ENCODE peak calls at places on chromosomes 6 and 20, in nine cellular contexts. L, Z, U, Y, R, F, E, M and V are unnamed samples.

GRCh38 chr6:123091091-123091895 is 95.3 kb downstream of the CLVS2 start:
- DNase-seq in F (no peak), Y (no peak), Z (peak), M (peak), R (peak), L (peak), U (no peak), E (no peak), V (no peak)

GRCh38 chr20:44475694-44476560 is at the start of gene TTPAL:
- DNase-seq in R (peak), Z (peak), L (peak), M (peak), F (peak), U (peak), E (peak), Y (peak), V (peak)

GRCh38 chr6:147154454-147154853 is 49.8 kb upstream of the STXBP5 start:
- DNase-seq in U (no peak), M (peak), E (no peak), R (peak), F (no peak), Y (no peak), Z (no peak), L (no peak), V (no peak)

GRCh38 chr6:47932575-47932974 is 150.7 kb downstream of the OPN5 start:
- DNase-seq in Y (no peak), F (no peak), L (no peak), E (no peak), Z (no peak), M (no peak), U (no peak), R (no peak), V (no peak)

GRCh38 chr20:6519556-6519955 is 247.9 kb upstream of the BMP2 start:
- DNase-seq in R (peak), M (peak), Y (no peak), F (no peak), E (no peak), U (no peak), Z (no peak), L (no peak), V (no peak)

GRCh38 chr20:3547906-3548305 is 77.1 kb downstream of the ATRN start:
- DNase-seq in Z (no peak), U (no peak), F (no peak), Y (no peak), E (no peak), M (no peak), L (no peak), R (no peak), V (no peak)

GRCh38 chr20:57037689-57038088 is 228.8 kb downstream of the BMP7 start:
- DNase-seq in M (no peak), F (no peak), R (no peak), E (no peak), Y (no peak), U (no peak), L (no peak), Z (no peak), V (no peak)

GRCh38 chr6:134077301-134077700 is 24.9 kb upstream of the SLC2A12 start:
- DNase-seq in Y (no peak), E (no peak), U (no peak), F (no peak), R (peak), Z (no peak), M (peak), L (no peak), V (no peak)

GRCh38 chr6:27494987-27495385 is 22.1 kb upstream of the ZNF184 start:
- DNase-seq in M (no peak), R (no peak), U (no peak), L (no peak), Y (no peak), F (no peak), Z (no peak), E (no peak), V (no peak)

DNA sequence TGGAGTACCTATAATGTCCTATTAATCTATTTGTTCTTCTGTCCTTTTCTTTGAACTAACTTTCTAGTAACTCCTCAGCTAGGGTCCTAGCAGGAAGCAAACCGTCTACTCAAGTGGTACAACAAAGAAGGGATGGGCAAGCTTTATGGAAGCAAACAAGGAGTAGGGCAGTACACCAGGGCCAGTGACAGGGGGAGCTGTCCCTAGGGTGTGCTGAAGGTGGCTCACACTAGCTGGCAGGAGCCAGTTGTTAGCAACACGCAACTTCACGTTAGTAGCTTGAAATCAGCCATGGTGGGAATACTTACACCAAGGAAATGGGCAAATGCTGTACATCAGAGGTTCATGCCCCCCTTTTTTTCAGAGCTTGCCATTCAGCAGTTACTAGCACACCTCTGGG is 74.0 kb upstream of the EYA2 start:
- DNase-seq in M (no peak), E (no peak), Y (no peak), U (peak), F (no peak), L (no peak), Z (no peak), R (peak), V (no peak)
- TF ChIP-seq CTCF in M (peak), E (no peak), Y (no peak), U (peak), F (no peak), L (peak), Z (no peak), R (peak), V (no peak)

DNA sequence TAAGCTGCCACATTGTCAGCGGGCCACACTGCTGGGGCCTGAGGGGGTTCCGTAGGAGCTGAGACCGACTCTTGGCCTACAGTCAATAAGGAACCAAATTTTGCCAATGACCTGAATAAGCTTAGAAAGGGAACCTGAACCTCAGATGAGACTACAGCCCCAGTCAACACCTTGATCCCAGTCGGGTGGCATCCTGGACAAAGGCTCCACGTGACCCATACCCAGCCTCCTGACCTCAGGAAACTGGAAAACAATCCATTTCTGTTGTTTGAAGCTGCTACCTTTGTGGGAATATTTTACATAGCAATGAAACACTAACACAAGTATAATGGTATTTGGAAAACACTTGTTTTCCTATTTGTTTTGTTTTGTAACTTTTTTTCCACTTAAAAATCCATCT is 179.9 kb upstream of the RALGAPA2 start:
- DNase-seq in Z (no peak), L (no peak), Y (no peak), E (no peak), M (no peak), R (no peak), U (no peak), F (no peak), V (no peak)
- TF ChIP-seq CTCF in Z (no peak), L (no peak), Y (no peak), E (no peak), M (no peak), R (no peak), U (no peak), F (no peak), V (no peak)

GRCh38 chr6:91428953-91429560 is 842.2 kb upstream of the MAP3K7 start:
- DNase-seq in U (no peak), R (no peak), F (no peak), E (no peak), Y (no peak), Z (no peak), L (no peak), M (no peak), V (no peak)
- TF ChIP-seq CTCF in U (no peak), R (no peak), F (peak), E (peak), Y (no peak), Z (no peak), L (peak), M (no peak), V (no peak)

GRCh38 chr20:43096471-43096870 is 93.2 kb downstream of the PTPRT start:
- DNase-seq in M (no peak), Y (no peak), Z (no peak), F (no peak), R (no peak), U (peak), L (no peak), E (no peak), V (no peak)

DNA sequence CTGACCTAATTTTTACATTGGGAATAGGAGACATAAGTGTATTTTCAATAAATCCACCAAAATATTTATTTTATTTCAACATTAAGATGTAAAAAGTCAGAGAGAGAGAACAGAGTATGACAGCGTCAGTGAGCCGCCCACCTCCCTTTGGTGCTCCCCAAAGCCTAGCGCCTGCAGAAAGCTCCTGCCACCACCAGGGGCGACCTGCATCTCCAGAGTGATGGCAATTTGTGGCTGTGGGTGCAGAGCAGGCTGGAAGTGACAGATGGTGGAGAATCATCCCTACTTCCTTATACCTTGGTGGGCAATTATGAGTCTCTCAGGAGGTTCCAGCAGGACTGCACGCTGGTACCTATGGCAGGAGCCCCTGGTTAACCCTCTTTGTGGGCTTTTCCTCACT is 87.3 kb downstream of the PTPRT start:
- DNase-seq in Z (no peak), Y (no peak), L (no peak), M (no peak), U (peak), R (no peak), E (no peak), F (no peak), V (no peak)
- TF ChIP-seq CTCF in Z (no peak), Y (no peak), L (peak), M (no peak), U (no peak), R (no peak), E (no peak), F (peak), V (no peak)

GRCh38 chr20:51022803-51023616 is at the start of gene KCNG1:
- DNase-seq in U (peak), Y (no peak), E (peak), Z (peak), R (peak), F (peak), M (peak), L (peak), V (no peak)
- TF ChIP-seq CTCF in U (no peak), Y (no peak), E (peak), Z (no peak), R (no peak), F (peak), M (no peak), L (no peak), V (no peak)

DNA sequence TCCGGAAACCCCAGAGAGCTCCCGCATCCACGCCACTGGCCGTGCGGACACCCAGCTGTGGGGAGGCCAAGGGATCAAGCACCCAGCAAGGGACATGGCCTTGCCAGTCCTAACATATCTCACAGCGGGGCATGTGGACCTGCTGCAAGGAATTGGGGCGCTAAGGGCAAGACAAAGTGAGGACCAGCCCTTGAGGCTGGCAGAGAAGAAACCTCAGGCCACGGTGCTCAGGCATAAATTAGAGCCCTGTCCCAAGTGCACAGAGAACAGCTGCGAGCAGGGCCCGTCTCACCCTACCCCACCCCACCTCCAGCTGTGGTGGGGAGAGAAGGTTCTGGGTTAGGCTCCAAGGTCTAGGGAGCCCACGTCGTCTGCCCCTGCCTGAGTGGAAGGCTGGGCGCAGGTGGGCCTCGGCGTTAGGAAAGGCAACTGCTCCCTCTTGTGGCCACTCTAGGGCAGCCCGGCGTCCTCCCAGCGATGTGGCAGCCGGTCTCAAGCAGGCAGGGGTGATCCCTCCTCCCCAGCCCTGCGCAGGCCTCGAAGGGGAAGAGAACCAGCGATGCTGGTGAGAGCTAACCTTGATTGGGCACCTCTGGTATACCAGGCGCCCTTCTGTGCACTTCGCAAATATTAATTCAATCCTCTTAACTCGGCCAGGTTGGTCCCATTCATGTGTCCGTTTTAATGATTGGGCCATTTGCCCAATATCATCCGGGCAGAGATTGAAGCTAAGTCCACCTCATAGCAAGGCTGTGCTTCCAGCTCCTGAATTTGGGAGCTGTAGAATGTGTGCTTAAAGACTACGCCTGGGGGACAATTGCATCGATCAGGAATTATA is 235.8 kb downstream of the NFATC2 start:
- DNase-seq in U (peak), R (peak), Y (peak), F (peak), L (peak), Z (peak), M (peak), E (peak), V (peak)
- TF ChIP-seq CTCF in U (peak), R (peak), Y (peak), F (peak), L (peak), Z (peak), M (peak), E (peak), V (peak)

DNA sequence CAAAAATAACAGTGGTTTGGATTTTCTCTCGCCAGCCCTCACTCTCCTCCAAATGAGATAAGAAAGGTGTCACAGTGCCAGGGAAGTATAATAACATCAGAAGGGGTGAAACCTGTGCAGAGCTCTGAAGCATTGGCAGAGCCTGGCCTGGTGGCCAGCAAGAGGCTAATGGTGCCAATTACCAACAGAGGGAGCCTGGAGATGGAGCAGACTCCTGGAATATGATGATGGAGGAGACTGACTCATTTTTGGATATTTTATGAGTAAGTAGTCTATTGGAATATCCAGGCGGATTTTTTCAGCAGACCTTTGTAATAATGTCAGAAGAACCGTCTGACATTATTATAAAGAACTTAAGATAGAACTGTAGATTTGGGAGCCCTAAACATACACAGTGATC is 442.6 kb upstream of the MARCKS start:
- DNase-seq in F (no peak), R (peak), Y (peak), E (no peak), U (peak), L (peak), Z (peak), M (peak), V (no peak)
- TF ChIP-seq CTCF in F (peak), R (peak), Y (peak), E (peak), U (peak), L (peak), Z (peak), M (peak), V (peak)

DNA sequence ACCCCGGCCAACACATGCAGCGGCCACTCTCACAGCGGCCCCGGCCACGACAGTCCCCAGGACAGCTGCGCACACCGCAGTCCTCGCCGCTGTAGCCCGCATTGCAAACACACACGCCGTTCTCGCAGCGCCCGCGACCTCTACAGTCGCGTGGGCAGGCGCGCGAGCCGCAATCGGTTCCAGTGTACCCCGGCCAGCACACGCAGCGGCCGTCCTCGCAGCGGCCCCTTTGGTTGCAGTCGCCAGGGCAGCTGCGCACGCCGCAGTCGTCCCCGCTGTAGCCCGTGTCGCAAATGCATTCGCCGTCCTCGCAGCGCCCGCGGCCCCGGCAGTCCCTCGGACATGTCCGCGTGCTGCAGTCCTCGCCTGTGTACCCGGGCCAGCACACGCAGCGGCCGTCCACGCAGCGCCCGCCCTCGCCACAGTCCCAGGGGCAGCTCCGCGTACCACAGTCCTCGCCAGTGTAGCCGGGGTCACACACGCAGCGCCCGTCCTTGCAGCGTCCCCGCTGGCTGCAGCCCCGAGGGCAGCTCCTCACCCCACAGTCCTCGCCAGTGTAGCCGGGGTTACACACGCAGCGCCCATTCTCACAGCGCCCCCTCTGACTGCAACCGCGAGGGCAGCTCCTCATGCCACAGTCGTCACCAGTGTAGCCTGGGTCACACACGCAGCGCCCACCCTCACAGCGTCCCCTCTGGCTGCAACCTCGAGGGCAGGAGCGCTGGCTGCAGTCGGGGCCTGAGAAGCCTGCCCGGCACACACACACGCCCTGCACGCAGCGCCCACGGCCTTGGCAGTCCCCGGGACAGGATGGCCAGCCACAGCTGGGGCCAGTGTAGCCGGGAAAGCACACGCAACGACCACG is 12.5 kb downstream of the TNXB start:
- DNase-seq in R (no peak), L (no peak), Y (no peak), F (no peak), Z (no peak), E (no peak), M (no peak), U (no peak), V (no peak)
- TF ChIP-seq CTCF in R (no peak), L (no peak), Y (no peak), F (no peak), Z (no peak), E (no peak), M (no peak), U (no peak), V (no peak)